ENCODE peak calls at places on chromosome 18, in four cellular contexts. One of them, this sample, is unnamed.

GRCh38 chr18:50638623-50639398 is 78.9 kb downstream of the MAPK4 start:
- DNase-seq in stimulated activated CD4-positive, alpha-beta T cell treated with anti-CD3 and anti-CD28 coated beads, Interleukin-2, amount 100 ng/mL, for 48 hours: no peak
- DNase-seq in T follicular helper cell: no peak
- DNase-seq in AG04449: no peak
- DNase-seq in this sample: no peak

GRCh38 chr18:75784413-75784812 is 356.9 kb upstream of the SMIM21 start:
- DNase-seq in T follicular helper cell: no peak
- DNase-seq in stimulated activated CD4-positive, alpha-beta T cell treated with anti-CD3 and anti-CD28 coated beads, Interleukin-2, amount 100 ng/mL, for 48 hours: no peak
- DNase-seq in AG04449: no peak
- DNase-seq in this sample: no peak

GRCh38 chr18:49137093-49137492 is 186.3 kb upstream of the SMAD7 start:
- DNase-seq in T follicular helper cell: no peak
- DNase-seq in AG04449: no peak
- DNase-seq in stimulated activated CD4-positive, alpha-beta T cell treated with anti-CD3 and anti-CD28 coated beads, Interleukin-2, amount 100 ng/mL, for 48 hours: no peak
- DNase-seq in this sample: no peak

GRCh38 chr18:2406544-2406943 is 164.8 kb downstream of the METTL4 start:
- DNase-seq in stimulated activated CD4-positive, alpha-beta T cell treated with anti-CD3 and anti-CD28 coated beads, Interleukin-2, amount 100 ng/mL, for 48 hours: no peak
- DNase-seq in T follicular helper cell: no peak
- DNase-seq in AG04449: no peak
- DNase-seq in this sample: peak

GRCh38 chr18:48563027-48563426 is 24.2 kb downstream of the CTIF start:
- DNase-seq in stimulated activated CD4-positive, alpha-beta T cell treated with anti-CD3 and anti-CD28 coated beads, Interleukin-2, amount 100 ng/mL, for 48 hours: no peak
- DNase-seq in AG04449: peak
- DNase-seq in T follicular helper cell: no peak
- DNase-seq in this sample: peak

GRCh38 chr18:67875936-67876335 is 359.4 kb upstream of the DSEL start:
- DNase-seq in T follicular helper cell: no peak
- DNase-seq in stimulated activated CD4-positive, alpha-beta T cell treated with anti-CD3 and anti-CD28 coated beads, Interleukin-2, amount 100 ng/mL, for 48 hours: no peak
- DNase-seq in AG04449: no peak
- DNase-seq in this sample: no peak

GRCh38 chr18:7069191-7069590 is 48.4 kb downstream of the LAMA1 start:
- DNase-seq in AG04449: no peak
- DNase-seq in T follicular helper cell: no peak
- DNase-seq in stimulated activated CD4-positive, alpha-beta T cell treated with anti-CD3 and anti-CD28 coated beads, Interleukin-2, amount 100 ng/mL, for 48 hours: no peak
- DNase-seq in this sample: no peak

GRCh38 chr18:75023473-75023872 is 185.5 kb downstream of the PTGR3 start:
- DNase-seq in stimulated activated CD4-positive, alpha-beta T cell treated with anti-CD3 and anti-CD28 coated beads, Interleukin-2, amount 100 ng/mL, for 48 hours: no peak
- DNase-seq in T follicular helper cell: no peak
- DNase-seq in AG04449: no peak
- DNase-seq in this sample: no peak

GRCh38 chr18:40864846-40865245 is 1090.2 kb upstream of the PIK3C3 start:
- DNase-seq in stimulated activated CD4-positive, alpha-beta T cell treated with anti-CD3 and anti-CD28 coated beads, Interleukin-2, amount 100 ng/mL, for 48 hours: no peak
- DNase-seq in T follicular helper cell: no peak
- DNase-seq in AG04449: no peak
- DNase-seq in this sample: no peak

GRCh38 chr18:22816266-22817176 is 116.6 kb upstream of the RBBP8 start:
- DNase-seq in AG04449: no peak
- DNase-seq in T follicular helper cell: no peak
- DNase-seq in stimulated activated CD4-positive, alpha-beta T cell treated with anti-CD3 and anti-CD28 coated beads, Interleukin-2, amount 100 ng/mL, for 48 hours: no peak
- DNase-seq in this sample: no peak

GRCh38 chr18:44742741-44743311 is 62.1 kb downstream of the SETBP1 start:
- DNase-seq in T follicular helper cell: no peak
- DNase-seq in stimulated activated CD4-positive, alpha-beta T cell treated with anti-CD3 and anti-CD28 coated beads, Interleukin-2, amount 100 ng/mL, for 48 hours: no peak
- DNase-seq in AG04449: no peak
- DNase-seq in this sample: no peak

GRCh38 chr18:10465157-10465990 is 10.9 kb downstream of the APCDD1 start:
- DNase-seq in AG04449: no peak
- DNase-seq in stimulated activated CD4-positive, alpha-beta T cell treated with anti-CD3 and anti-CD28 coated beads, Interleukin-2, amount 100 ng/mL, for 48 hours: no peak
- DNase-seq in T follicular helper cell: no peak
- DNase-seq in this sample: no peak

This sample was measured in GM04503.